ENCODE peak calls at places on chromosomes 13 and 19, in seven cellular contexts. One of them, this sample, is unnamed.

GRCh38 chr19:18464646-18465045 is 26.7 kb upstream of the ISYNA1 start:
- DNase-seq in GM12865: no peak
- DNase-seq in K562: no peak
- DNase-seq in choroid plexus epithelial cell: peak; percentile 98
- DNase-seq in mucosa of descending colon: peak; percentile 80
- DNase-seq in astrocyte of the spinal cord: peak; percentile 91
- DNase-seq in fibroblast of pulmonary artery: peak; percentile 89
- DNase-seq in this sample: peak; percentile 32

GRCh38 chr19:46955114-46955812 is 64.4 kb upstream of the NPAS1 start:
- DNase-seq in GM12865: peak; percentile 50
- DNase-seq in K562: peak; percentile 38
- DNase-seq in choroid plexus epithelial cell: peak; percentile 66
- DNase-seq in mucosa of descending colon: peak; percentile 33
- DNase-seq in astrocyte of the spinal cord: no peak
- DNase-seq in fibroblast of pulmonary artery: peak; percentile 52
- DNase-seq in this sample: no peak

GRCh38 chr19:13189600-13189999 is 39.4 kb downstream of the IER2 start:
- DNase-seq in GM12865: no peak
- DNase-seq in K562: no peak
- DNase-seq in choroid plexus epithelial cell: peak; percentile 21
- DNase-seq in mucosa of descending colon: no peak
- DNase-seq in astrocyte of the spinal cord: no peak
- DNase-seq in fibroblast of pulmonary artery: no peak
- DNase-seq in this sample: no peak

GRCh38 chr13:34638897-34639296 is 303.2 kb upstream of the NBEA start:
- DNase-seq in GM12865: no peak
- DNase-seq in K562: no peak
- DNase-seq in choroid plexus epithelial cell: no peak
- DNase-seq in mucosa of descending colon: no peak
- DNase-seq in astrocyte of the spinal cord: no peak
- DNase-seq in fibroblast of pulmonary artery: no peak
- DNase-seq in this sample: no peak

GRCh38 chr13:40786568-40786996 is 2.8 kb upstream of the SLC25A15 start:
- DNase-seq in GM12865: no peak
- DNase-seq in K562: no peak
- DNase-seq in choroid plexus epithelial cell: peak; percentile 57
- DNase-seq in mucosa of descending colon: no peak
- DNase-seq in astrocyte of the spinal cord: peak; percentile 27
- DNase-seq in fibroblast of pulmonary artery: peak; percentile 22
- DNase-seq in this sample: no peak

GRCh38 chr19:633068-633785 is at the start of gene POLRMT:
- DNase-seq in GM12865: peak; percentile 99
- DNase-seq in K562: peak; percentile 98
- DNase-seq in choroid plexus epithelial cell: peak; percentile 99
- DNase-seq in mucosa of descending colon: peak; percentile 99
- DNase-seq in astrocyte of the spinal cord: peak; percentile 99
- DNase-seq in fibroblast of pulmonary artery: peak; percentile 99
- DNase-seq in this sample: peak; percentile 98

GRCh38 chr13:30616927-30617314 is 799 bp upstream of the USPL1 start:
- DNase-seq in GM12865: peak; percentile 83
- DNase-seq in K562: peak; percentile 40
- DNase-seq in choroid plexus epithelial cell: peak; percentile 96
- DNase-seq in mucosa of descending colon: peak; percentile 82
- DNase-seq in astrocyte of the spinal cord: peak; percentile 92
- DNase-seq in fibroblast of pulmonary artery: peak; percentile 96
- DNase-seq in this sample: peak; percentile 74

GRCh38 chr13:49539746-49540145 is 44.0 kb downstream of the PHF11 start:
- DNase-seq in GM12865: no peak
- DNase-seq in K562: no peak
- DNase-seq in choroid plexus epithelial cell: no peak
- DNase-seq in mucosa of descending colon: no peak
- DNase-seq in astrocyte of the spinal cord: no peak
- DNase-seq in fibroblast of pulmonary artery: no peak
- DNase-seq in this sample: no peak

GRCh38 chr13:44768775-44769578 is 192.8 kb upstream of the TSC22D1 start:
- DNase-seq in GM12865: peak; percentile 27
- DNase-seq in K562: no peak
- DNase-seq in choroid plexus epithelial cell: no peak
- DNase-seq in mucosa of descending colon: no peak
- DNase-seq in astrocyte of the spinal cord: no peak
- DNase-seq in fibroblast of pulmonary artery: peak; percentile 24
- DNase-seq in this sample: no peak

GRCh38 chr19:43532571-43532961 is 422 bp upstream of the ZNF575 start:
- DNase-seq in GM12865: peak; percentile 87
- DNase-seq in K562: no peak
- DNase-seq in choroid plexus epithelial cell: no peak
- DNase-seq in mucosa of descending colon: peak; percentile 83
- DNase-seq in astrocyte of the spinal cord: no peak
- DNase-seq in fibroblast of pulmonary artery: no peak
- DNase-seq in this sample: no peak

GRCh38 chr13:107765724-107766436 is 449.5 kb downstream of the LIG4 start:
- DNase-seq in GM12865: no peak
- DNase-seq in K562: no peak
- DNase-seq in choroid plexus epithelial cell: peak; percentile 46
- DNase-seq in mucosa of descending colon: no peak
- DNase-seq in astrocyte of the spinal cord: peak; percentile 27
- DNase-seq in fibroblast of pulmonary artery: peak; percentile 10
- DNase-seq in this sample: no peak

GRCh38 chr13:110565296-110565695 is 3.8 kb upstream of the RAB20 start:
- DNase-seq in GM12865: no peak
- DNase-seq in K562: no peak
- DNase-seq in choroid plexus epithelial cell: peak; percentile 23
- DNase-seq in mucosa of descending colon: no peak
- DNase-seq in astrocyte of the spinal cord: no peak
- DNase-seq in fibroblast of pulmonary artery: no peak
- DNase-seq in this sample: no peak

GRCh38 chr13:30551194-30551593 is 66.5 kb upstream of the USPL1 start:
- DNase-seq in GM12865: peak; percentile 65
- DNase-seq in K562: no peak
- DNase-seq in choroid plexus epithelial cell: peak; percentile 66
- DNase-seq in mucosa of descending colon: peak; percentile 33
- DNase-seq in astrocyte of the spinal cord: peak; percentile 18
- DNase-seq in fibroblast of pulmonary artery: peak; percentile 56
- DNase-seq in this sample: peak; percentile 64

GRCh38 chr13:26221399-26221720 is 754 bp downstream of the RNF6 start:
- DNase-seq in GM12865: no peak
- DNase-seq in K562: no peak
- DNase-seq in choroid plexus epithelial cell: no peak
- DNase-seq in mucosa of descending colon: no peak
- DNase-seq in astrocyte of the spinal cord: no peak
- DNase-seq in fibroblast of pulmonary artery: no peak
- DNase-seq in this sample: no peak

GRCh38 chr13:26221721-26222522 is at the start of gene RNF6:
- DNase-seq in GM12865: peak; percentile 98
- DNase-seq in K562: peak; percentile 94
- DNase-seq in choroid plexus epithelial cell: peak; percentile 100
- DNase-seq in mucosa of descending colon: peak; percentile 97
- DNase-seq in astrocyte of the spinal cord: peak; percentile 99
- DNase-seq in fibroblast of pulmonary artery: peak; percentile 99
- DNase-seq in this sample: peak; percentile 99

GRCh38 chr13:26222523-26223046 is 471 bp upstream of the RNF6 start:
- DNase-seq in GM12865: no peak
- DNase-seq in K562: no peak
- DNase-seq in choroid plexus epithelial cell: no peak
- DNase-seq in mucosa of descending colon: no peak
- DNase-seq in astrocyte of the spinal cord: no peak
- DNase-seq in fibroblast of pulmonary artery: no peak
- DNase-seq in this sample: no peak

GRCh38 chr13:26219726-26220125 is 2.4 kb downstream of the RNF6 start:
- DNase-seq in GM12865: no peak
- DNase-seq in K562: no peak
- DNase-seq in choroid plexus epithelial cell: no peak
- DNase-seq in mucosa of descending colon: no peak
- DNase-seq in astrocyte of the spinal cord: peak; percentile 29
- DNase-seq in fibroblast of pulmonary artery: no peak
- DNase-seq in this sample: peak; percentile 42

GRCh38 chr13:26220575-26220974 is 1.5 kb downstream of the RNF6 start:
- DNase-seq in GM12865: no peak
- DNase-seq in K562: no peak
- DNase-seq in choroid plexus epithelial cell: peak; percentile 74
- DNase-seq in mucosa of descending colon: no peak
- DNase-seq in astrocyte of the spinal cord: peak; percentile 25
- DNase-seq in fibroblast of pulmonary artery: peak; percentile 42
- DNase-seq in this sample: peak; percentile 83
- H3K4me3 ChIP-seq in GM12865: peak overlapping the region; percentile 72
- H3K4me3 ChIP-seq in K562: peak overlapping the region; percentile 73
- H3K4me3 ChIP-seq in choroid plexus epithelial cell: peak overlapping the region; percentile 89
- H3K4me3 ChIP-seq in mucosa of descending colon: no peak overlapping the region
- H3K4me3 ChIP-seq in astrocyte of the spinal cord: peak overlapping the region; percentile 6
- H3K4me3 ChIP-seq in fibroblast of pulmonary artery: peak overlapping the region; percentile 89
- H3K4me3 ChIP-seq in this sample: peak overlapping the region; percentile 92

GRCh38 chr19:50897612-50898011 is 13.6 kb downstream of the KLK4 start:
- DNase-seq in GM12865: peak; percentile 62
- DNase-seq in K562: no peak
- DNase-seq in choroid plexus epithelial cell: no peak
- DNase-seq in mucosa of descending colon: no peak
- DNase-seq in astrocyte of the spinal cord: no peak
- DNase-seq in fibroblast of pulmonary artery: no peak
- DNase-seq in this sample: no peak

GRCh38 chr19:50897191-50897607 is 14.0 kb downstream of the KLK4 start:
- DNase-seq in GM12865: peak; percentile 80
- DNase-seq in K562: no peak
- DNase-seq in choroid plexus epithelial cell: no peak
- DNase-seq in mucosa of descending colon: no peak
- DNase-seq in astrocyte of the spinal cord: no peak
- DNase-seq in fibroblast of pulmonary artery: no peak
- DNase-seq in this sample: no peak

GRCh38 chr19:50899549-50899948 is 11.6 kb downstream of the KLK4 start:
- DNase-seq in GM12865: no peak
- DNase-seq in K562: no peak
- DNase-seq in choroid plexus epithelial cell: no peak
- DNase-seq in mucosa of descending colon: no peak
- DNase-seq in astrocyte of the spinal cord: no peak
- DNase-seq in fibroblast of pulmonary artery: no peak
- DNase-seq in this sample: no peak

GRCh38 chr19:50896591-50897190 is 14.5 kb downstream of the KLK4 start:
- DNase-seq in GM12865: peak; percentile 97
- DNase-seq in K562: peak; percentile 50
- DNase-seq in choroid plexus epithelial cell: peak; percentile 43
- DNase-seq in mucosa of descending colon: no peak
- DNase-seq in astrocyte of the spinal cord: no peak
- DNase-seq in fibroblast of pulmonary artery: peak; percentile 25
- DNase-seq in this sample: peak; percentile 57

GRCh38 chr19:50898018-50898417 is 13.2 kb downstream of the KLK4 start:
- DNase-seq in GM12865: no peak
- DNase-seq in K562: no peak
- DNase-seq in choroid plexus epithelial cell: no peak
- DNase-seq in mucosa of descending colon: no peak
- DNase-seq in astrocyte of the spinal cord: no peak
- DNase-seq in fibroblast of pulmonary artery: no peak
- DNase-seq in this sample: no peak
- TF ChIP-seq CTCF in GM12865: no peak
- TF ChIP-seq CTCF in K562: no peak
- TF ChIP-seq CTCF in choroid plexus epithelial cell: no peak
- TF ChIP-seq CTCF in mucosa of descending colon: no peak
- TF ChIP-seq CTCF in astrocyte of the spinal cord: no peak
- TF ChIP-seq CTCF in fibroblast of pulmonary artery: no peak
- TF ChIP-seq CTCF in this sample: no peak

GRCh38 chr13:74132152-74132767 is 1.9 kb downstream of the KLF12 start:
- DNase-seq in GM12865: peak; percentile 66
- DNase-seq in K562: no peak
- DNase-seq in choroid plexus epithelial cell: peak; percentile 40
- DNase-seq in mucosa of descending colon: peak; percentile 28
- DNase-seq in astrocyte of the spinal cord: no peak
- DNase-seq in fibroblast of pulmonary artery: peak; percentile 46
- DNase-seq in this sample: peak; percentile 39

GRCh38 chr13:74129500-74130144 is 4.6 kb downstream of the KLF12 start:
- DNase-seq in GM12865: peak; percentile 60
- DNase-seq in K562: peak; percentile 5
- DNase-seq in choroid plexus epithelial cell: peak; percentile 41
- DNase-seq in mucosa of descending colon: peak; percentile 67
- DNase-seq in astrocyte of the spinal cord: peak; percentile 22
- DNase-seq in fibroblast of pulmonary artery: no peak
- DNase-seq in this sample: no peak

GRCh38 chr13:74131206-74131605 is 3.0 kb downstream of the KLF12 start:
- DNase-seq in GM12865: no peak
- DNase-seq in K562: no peak
- DNase-seq in choroid plexus epithelial cell: peak; percentile 36
- DNase-seq in mucosa of descending colon: no peak
- DNase-seq in astrocyte of the spinal cord: no peak
- DNase-seq in fibroblast of pulmonary artery: no peak
- DNase-seq in this sample: no peak

GRCh38 chr13:74132768-74133656 is 1.2 kb downstream of the KLF12 start:
- DNase-seq in GM12865: peak; percentile 49
- DNase-seq in K562: no peak
- DNase-seq in choroid plexus epithelial cell: peak; percentile 68
- DNase-seq in mucosa of descending colon: peak; percentile 36
- DNase-seq in astrocyte of the spinal cord: peak; percentile 35
- DNase-seq in fibroblast of pulmonary artery: peak; percentile 62
- DNase-seq in this sample: peak; percentile 20

GRCh38 chr13:74128171-74128767 is 5.9 kb downstream of the KLF12 start:
- DNase-seq in GM12865: no peak
- DNase-seq in K562: no peak
- DNase-seq in choroid plexus epithelial cell: peak; percentile 83
- DNase-seq in mucosa of descending colon: no peak
- DNase-seq in astrocyte of the spinal cord: peak; percentile 41
- DNase-seq in fibroblast of pulmonary artery: peak; percentile 62
- DNase-seq in this sample: peak; percentile 16
- H3K4me3 ChIP-seq in GM12865: peak overlapping the region; percentile 29
- H3K4me3 ChIP-seq in K562: no peak overlapping the region
- H3K4me3 ChIP-seq in choroid plexus epithelial cell: no peak overlapping the region
- H3K4me3 ChIP-seq in mucosa of descending colon: no peak overlapping the region
- H3K4me3 ChIP-seq in astrocyte of the spinal cord: no peak overlapping the region
- H3K4me3 ChIP-seq in fibroblast of pulmonary artery: no peak overlapping the region
- H3K4me3 ChIP-seq in this sample: no peak overlapping the region

DNA sequence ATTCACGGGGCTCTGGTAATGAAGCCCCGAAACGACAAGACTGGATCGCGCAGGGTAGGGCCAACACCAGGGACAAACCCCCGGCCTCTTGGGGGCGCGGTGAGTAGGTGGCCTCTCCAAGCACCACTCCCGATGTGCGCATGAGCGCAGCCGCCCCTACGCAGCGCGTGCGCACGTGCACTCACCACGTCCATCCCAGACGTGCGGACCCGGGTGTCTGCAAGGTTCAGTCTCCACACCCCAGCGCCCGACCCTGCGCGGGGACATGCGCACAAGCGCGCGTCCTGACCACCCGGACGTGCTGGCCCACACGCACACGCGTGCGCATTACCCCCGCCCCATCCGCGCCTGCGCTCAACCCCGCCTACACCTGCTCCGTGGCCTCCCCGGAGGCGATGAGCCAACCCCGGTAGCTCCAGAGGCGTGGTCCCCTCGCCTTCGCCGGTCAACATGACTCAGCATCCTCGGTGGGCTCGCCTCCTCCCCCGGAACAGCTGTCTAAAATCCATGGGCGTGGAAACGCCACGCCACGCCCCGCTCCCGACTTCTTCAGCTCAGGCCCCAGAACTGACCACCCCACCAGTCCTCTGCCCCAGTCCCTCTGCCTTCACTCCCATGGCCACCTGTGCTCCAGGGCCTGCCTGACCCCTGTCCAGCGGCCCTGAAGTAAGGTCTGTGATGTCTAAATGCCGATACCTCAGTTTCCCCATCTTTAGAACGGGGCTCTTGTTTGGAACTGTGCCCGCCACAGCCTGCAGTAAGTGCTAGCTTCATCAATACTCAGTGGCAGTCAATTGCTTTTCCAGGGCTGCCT is 5.6 kb upstream of the GPI start:
- DNase-seq in GM12865: peak; percentile 100
- DNase-seq in K562: peak; percentile 98
- DNase-seq in choroid plexus epithelial cell: peak; percentile 99
- DNase-seq in mucosa of descending colon: peak; percentile 96
- DNase-seq in astrocyte of the spinal cord: peak; percentile 98
- DNase-seq in fibroblast of pulmonary artery: peak; percentile 98
- DNase-seq in this sample: peak; percentile 97
- TF ChIP-seq CTCF in GM12865: peak; percentile 67
- TF ChIP-seq CTCF in K562: peak; percentile 77
- TF ChIP-seq CTCF in choroid plexus epithelial cell: peak; percentile 62
- TF ChIP-seq CTCF in mucosa of descending colon: peak; percentile 28
- TF ChIP-seq CTCF in astrocyte of the spinal cord: peak; percentile 67
- TF ChIP-seq CTCF in fibroblast of pulmonary artery: peak; percentile 50
- TF ChIP-seq CTCF in this sample: peak; percentile 51